ENCODE peak calls at places on chromosomes 6 and 20, in seven cellular contexts. L, D, I, G, R, T and F are unnamed samples.

GRCh38 chr20:14441201-14441600 is 103.8 kb upstream of the FLRT3 start:
- DNase-seq in I (no peak), R (no peak), D (no peak), G (no peak), L (no peak), T (no peak), F (no peak)

GRCh38 chr6:44117397-44118128 is 9.7 kb downstream of the MRPL14 start:
- DNase-seq in I (no peak), T (no peak), D (no peak), G (no peak), L (no peak), R (no peak), F (no peak)

GRCh38 chr20:24654425-24654824 is 185.0 kb downstream of the SYNDIG1 start:
- DNase-seq in I (no peak), R (no peak), G (no peak), D (no peak), T (no peak), L (no peak), F (no peak)

GRCh38 chr6:2858678-2859324 is 17.1 kb upstream of the SERPINB1 start:
- DNase-seq in T (no peak), D (no peak), I (no peak), L (no peak), R (peak; percentile 33), G (no peak), F (no peak)

GRCh38 chr20:24825591-24825990 is 123.5 kb upstream of the CST7 start:
- DNase-seq in D (no peak), R (no peak), L (no peak), G (peak; percentile 34), T (no peak), I (no peak), F (no peak)

GRCh38 chr6:38955876-38956275 is 92.7 kb upstream of the GLP1R start:
- DNase-seq in L (no peak), R (no peak), G (no peak), D (no peak), T (no peak), I (no peak), F (peak; percentile 90)

GRCh38 chr6:138145402-138145801 is 16.3 kb upstream of the ARFGEF3 start:
- DNase-seq in D (no peak), L (no peak), G (no peak), T (no peak), R (no peak), I (no peak), F (no peak)

GRCh38 chr6:112296122-112296521 is 41.8 kb upstream of the LAMA4 start:
- DNase-seq in T (no peak), L (peak; percentile 55), G (peak; percentile 72), I (no peak), R (no peak), D (peak; percentile 6), F (peak; percentile 38)

GRCh38 chr20:37801921-37802320 is 101.0 kb upstream of the VSTM2L start:
- DNase-seq in D (no peak), I (no peak), T (no peak), G (no peak), R (no peak), L (no peak), F (no peak)

GRCh38 chr6:89433637-89434499 is 916 bp downstream of the ANKRD6 start:
- DNase-seq in G (peak; percentile 72), D (peak; percentile 55), R (peak; percentile 53), L (peak; percentile 64), T (peak; percentile 17), I (peak; percentile 12), F (no peak)

GRCh38 chr6:28923318-28924102 is at the start of gene TRIM27:
- DNase-seq in L (peak; percentile 92), R (peak; percentile 91), T (peak; percentile 88), I (peak; percentile 90), G (peak; percentile 97), D (peak; percentile 89), F (peak; percentile 85)

GRCh38 chr20:34921436-34921835 is 34.2 kb downstream of the GSS start:
- DNase-seq in R (no peak), D (no peak), L (no peak), T (no peak), I (no peak), G (no peak), F (no peak)

GRCh38 chr20:3671986-3672863 is 9.0 kb upstream of the GFRA4 start:
- DNase-seq in I (no peak), D (no peak), G (peak; percentile 81), T (no peak), R (no peak), L (no peak), F (no peak)

GRCh38 chr6:41271901-41272395 is 14.5 kb downstream of the TREM1 start:
- DNase-seq in T (no peak), G (no peak), D (no peak), R (no peak), I (no peak), L (no peak), F (no peak)

GRCh38 chr6:131782764-131783163 is 25.1 kb upstream of the ENPP1 start:
- DNase-seq in L (no peak), D (no peak), T (no peak), R (no peak), I (no peak), G (no peak), F (no peak)

GRCh38 chr6:152748843-152749242 is 1.8 kb upstream of the VIP start:
- DNase-seq in I (no peak), R (peak; percentile 5), D (no peak), T (no peak), G (no peak), L (no peak), F (no peak)

GRCh38 chr6:115398607-115399006 is 662.1 kb downstream of the FRK start:
- DNase-seq in I (no peak), D (no peak), L (no peak), G (no peak), R (no peak), T (no peak), F (no peak)

GRCh38 chr6:56517155-56517745 is 125.4 kb downstream of the DST start:
- DNase-seq in D (no peak), G (no peak), R (no peak), T (no peak), L (no peak), I (no peak), F (no peak)

GRCh38 chr6:148435386-148435785 is 92.7 kb downstream of the SASH1 start:
- DNase-seq in R (no peak), G (no peak), T (no peak), L (no peak), I (no peak), D (no peak), F (no peak)